ENCODE peak calls at places on chromosomes 7 and 10, in four cellular contexts. C is AG04450, U is IMR-90, Z is lower lobe of right lung. H is an unnamed sample.

GRCh38 chr10:101441539-101442455 is 87.8 kb downstream of the BTRC start:
- DNase-seq in C (peak), U (peak), Z (no peak), H (peak)

GRCh38 chr7:152382244-152382643 is 53.6 kb downstream of the KMT2C start:
- DNase-seq in C (no peak), U (no peak), Z (no peak), H (no peak)

GRCh38 chr10:82981137-82981723 is 1106.2 kb downstream of the NRG3 start:
- DNase-seq in C (peak), U (peak), Z (no peak), H (no peak)

GRCh38 chr10:124921261-124921660 is 20.7 kb upstream of the ZRANB1 start:
- DNase-seq in C (no peak), U (no peak), Z (no peak), H (no peak)

GRCh38 chr7:73738220-73738611 is 386 bp downstream of the ABHD11 start:
- DNase-seq in C (no peak), U (peak), Z (peak), H (peak)

GRCh38 chr10:132912225-132912684 is 30.1 kb downstream of the CFAP46 start:
- DNase-seq in C (no peak), U (no peak), Z (no peak), H (no peak)

GRCh38 chr7:116258734-116259133 is 48.4 kb downstream of the TES start:
- DNase-seq in C (no peak), U (peak), Z (no peak), H (peak)

GRCh38 chr7:90825779-90826178 is 229.7 kb downstream of the CDK14 start:
- DNase-seq in C (no peak), U (peak), Z (no peak), H (no peak)

GRCh38 chr10:79400567-79401004 is 44.8 kb downstream of the ZCCHC24 start:
- DNase-seq in C (no peak), U (no peak), Z (peak), H (peak)

GRCh38 chr10:101075775-101076174 is 14.0 kb downstream of the KAZALD1 start:
- DNase-seq in C (no peak), U (no peak), Z (no peak), H (no peak)

GRCh38 chr7:44275146-44275545 is 50.2 kb downstream of the CAMK2B start:
- DNase-seq in C (no peak), U (no peak), Z (peak), H (no peak)

GRCh38 chr7:75946207-75946855 is 31.4 kb downstream of the POR start:
- DNase-seq in C (no peak), U (no peak), Z (no peak), H (no peak)

GRCh38 chr10:132458595-132459251 is 61.7 kb downstream of the PWWP2B start:
- DNase-seq in C (no peak), U (no peak), Z (peak), H (peak)

GRCh38 chr10:33337335-33337854 is 2.9 kb upstream of the NRP1 start:
- DNase-seq in C (no peak), U (peak), Z (no peak), H (no peak)

GRCh38 chr7:46024263-46024916 is 103.3 kb upstream of the IGFBP3 start:
- DNase-seq in C (no peak), U (no peak), Z (no peak), H (no peak)

GRCh38 chr7:124482229-124482628 is 283.4 kb downstream of the GPR37 start:
- DNase-seq in C (no peak), U (no peak), Z (no peak), H (no peak)

GRCh38 chr10:63156236-63156635 is 23.1 kb downstream of the NRBF2 start:
- DNase-seq in C (no peak), U (no peak), Z (no peak), H (no peak)

GRCh38 chr10:70461397-70462348 is 16.9 kb upstream of the PALD1 start:
- DNase-seq in C (peak), U (peak), Z (no peak), H (peak)

GRCh38 chr7:12229046-12229445 is 18.0 kb downstream of the TMEM106B start:
- DNase-seq in C (no peak), U (peak), Z (no peak), H (no peak)

GRCh38 chr7:31734456-31734855 is 47.4 kb downstream of the PPP1R17 start:
- DNase-seq in C (no peak), U (peak), Z (no peak), H (no peak)

GRCh38 chr7:31724696-31725095 is 37.7 kb downstream of the PPP1R17 start:
- DNase-seq in C (no peak), U (no peak), Z (no peak), H (no peak)

DNA sequence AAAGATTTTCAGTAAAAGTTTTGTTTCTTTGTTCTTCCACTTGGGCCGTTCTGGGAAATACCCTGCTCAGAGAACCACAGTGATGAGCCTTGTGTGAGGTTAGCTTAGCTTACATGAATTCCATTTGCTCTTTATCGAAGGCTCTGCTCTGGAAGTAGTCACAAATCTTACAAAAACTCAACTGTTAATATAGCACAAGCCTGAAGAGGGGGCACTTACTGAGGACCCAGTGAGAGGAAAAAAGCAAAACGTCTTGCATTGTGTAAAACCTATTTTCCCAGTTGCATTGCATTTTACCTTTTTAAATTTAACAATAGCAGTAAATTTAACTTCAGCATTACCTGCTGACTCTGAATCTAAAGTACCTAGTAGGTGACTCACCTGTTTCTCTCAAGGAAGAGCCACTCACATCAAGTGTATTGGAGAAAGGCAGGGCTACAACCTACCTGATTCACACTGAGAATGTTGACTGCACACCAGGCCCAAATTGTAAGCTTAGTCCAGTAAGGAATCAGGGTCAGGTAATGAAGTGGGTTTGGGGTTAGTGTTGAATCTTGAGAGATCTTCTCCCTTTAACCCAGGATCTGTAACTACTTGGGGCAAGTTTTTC is 42.3 kb downstream of the PPP1R17 start:
- DNase-seq in C (no peak), U (no peak), Z (no peak), H (no peak)
- TF ChIP-seq CTCF in C (no peak), U (no peak), Z (no peak), H (no peak)

DNA sequence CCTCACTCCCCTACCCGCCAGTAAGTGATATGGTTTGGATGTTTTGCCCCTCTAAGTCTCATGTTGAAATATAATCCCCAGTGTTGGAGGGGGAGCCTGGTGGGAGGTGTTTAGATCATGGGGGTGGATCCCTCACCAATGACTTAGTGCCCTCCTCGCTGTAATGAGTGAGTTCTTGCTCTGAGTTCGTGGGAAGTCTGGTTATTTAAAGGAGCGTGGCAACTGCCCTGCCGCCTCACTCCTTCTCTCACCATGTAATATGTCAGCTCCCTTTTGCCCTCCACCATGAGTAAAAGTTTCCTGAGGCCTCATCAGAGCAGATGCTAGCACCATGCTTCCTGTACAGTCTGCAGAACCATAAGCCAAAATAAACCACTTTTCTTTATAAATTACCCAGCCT is 61.9 kb downstream of the PKD1L1 start:
- DNase-seq in C (no peak), U (no peak), Z (no peak), H (no peak)
- TF ChIP-seq CTCF in C (no peak), U (no peak), Z (no peak), H (no peak)

GRCh38 chr10:110764378-110764777 is 107.3 kb upstream of the PDCD4 start:
- DNase-seq in C (no peak), U (no peak), Z (no peak), H (no peak)

GRCh38 chr10:110765513-110766375 is 106.0 kb upstream of the PDCD4 start:
- DNase-seq in C (no peak), U (peak), Z (no peak), H (no peak)

GRCh38 chr10:110762109-110762848 is 109.4 kb upstream of the PDCD4 start:
- DNase-seq in C (no peak), U (no peak), Z (no peak), H (no peak)

GRCh38 chr10:110764793-110765512 is 106.8 kb upstream of the PDCD4 start:
- DNase-seq in C (no peak), U (no peak), Z (no peak), H (no peak)

GRCh38 chr10:110762849-110763211 is 108.9 kb upstream of the PDCD4 start:
- DNase-seq in C (no peak), U (no peak), Z (no peak), H (no peak)
- TF ChIP-seq CTCF in C (no peak), U (no peak), Z (no peak), H (no peak)

GRCh38 chr7:51455086-51455485 is 138.5 kb upstream of the COBL start:
- DNase-seq in C (no peak), U (no peak), Z (no peak), H (no peak)
- TF ChIP-seq CTCF in C (no peak), U (no peak), Z (no peak), H (no peak)

GRCh38 chr7:17646181-17646956 is 293.9 kb downstream of the SNX13 start:
- DNase-seq in C (no peak), U (peak), Z (no peak), H (no peak)
- TF ChIP-seq CTCF in C (peak), U (peak), Z (peak), H (no peak)

GRCh38 chr10:23037561-23037960 is 57.8 kb upstream of the MSRB2 start:
- DNase-seq in C (no peak), U (no peak), Z (no peak), H (no peak)

GRCh38 chr10:23038172-23038571 is 57.2 kb upstream of the MSRB2 start:
- DNase-seq in C (no peak), U (no peak), Z (no peak), H (no peak)

GRCh38 chr10:23034790-23035189 is 60.6 kb upstream of the MSRB2 start:
- DNase-seq in C (no peak), U (no peak), Z (no peak), H (no peak)

GRCh38 chr10:23031318-23031717 is 64.1 kb upstream of the MSRB2 start:
- DNase-seq in C (no peak), U (no peak), Z (no peak), H (no peak)

GRCh38 chr10:23035569-23035968 is 59.8 kb upstream of the MSRB2 start:
- DNase-seq in C (no peak), U (no peak), Z (no peak), H (no peak)
- TF ChIP-seq CTCF in C (peak), U (no peak), Z (no peak), H (no peak)

GRCh38 chr10:126904493-126904806 is 778 bp upstream of the DOCK1 start:
- DNase-seq in C (no peak), U (no peak), Z (no peak), H (no peak)
- TF ChIP-seq CTCF in C (no peak), U (no peak), Z (no peak), H (no peak)

GRCh38 chr7:135712796-135713195 is 15.2 kb downstream of the SLC13A4 start:
- DNase-seq in C (no peak), U (no peak), Z (no peak), H (no peak)

GRCh38 chr7:135712182-135712782 is 15.7 kb downstream of the SLC13A4 start:
- DNase-seq in C (no peak), U (no peak), Z (no peak), H (no peak)

GRCh38 chr7:135708041-135708440 is 19.9 kb downstream of the SLC13A4 start:
- DNase-seq in C (no peak), U (no peak), Z (no peak), H (no peak)

GRCh38 chr7:135709508-135709907 is 18.5 kb downstream of the SLC13A4 start:
- DNase-seq in C (no peak), U (no peak), Z (no peak), H (no peak)

DNA sequence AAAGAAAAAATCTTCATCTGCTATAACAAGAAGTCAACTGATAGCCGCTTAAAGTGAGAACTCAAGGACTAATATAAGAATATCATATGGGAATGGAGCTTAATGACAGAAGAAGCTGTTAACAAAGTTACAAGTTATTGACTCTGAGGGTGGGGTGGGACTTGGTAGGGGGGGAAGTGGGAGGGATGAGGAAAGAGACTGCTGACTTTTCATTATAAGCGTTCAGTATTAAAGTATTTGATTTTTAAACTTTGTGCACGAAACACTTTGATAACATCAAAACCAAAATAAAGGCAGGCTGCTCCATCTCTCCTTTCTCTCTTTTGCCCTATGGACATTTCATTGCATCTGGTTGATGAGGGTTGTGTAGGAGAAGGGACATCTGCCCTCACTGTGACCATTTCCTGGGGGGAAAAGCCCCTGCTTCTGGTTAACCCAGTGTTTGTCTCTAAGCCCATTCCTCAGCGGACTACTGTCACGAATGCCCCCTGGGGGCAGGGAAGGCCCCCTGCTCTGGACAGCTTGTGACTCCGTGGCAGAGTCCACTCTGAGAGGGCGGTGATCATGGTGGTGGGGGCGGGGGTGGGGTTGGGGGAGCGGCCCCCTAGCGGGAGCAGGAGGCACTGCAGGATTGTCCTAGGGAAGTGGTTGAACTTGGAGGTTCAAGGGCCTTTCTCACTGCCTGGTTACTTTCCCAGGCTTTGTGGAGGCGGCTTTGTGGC is 17.4 kb downstream of the SLC13A4 start:
- DNase-seq in C (no peak), U (no peak), Z (no peak), H (peak)
- TF ChIP-seq CTCF in C (peak), U (no peak), Z (peak), H (peak)

GRCh38 chr10:91856637-91857036 is 52.6 kb downstream of the FGFBP3 start:
- DNase-seq in C (no peak), U (no peak), Z (no peak), H (no peak)
- TF ChIP-seq CTCF in C (peak), U (no peak), Z (no peak), H (no peak)

H was measured in GM10248.